ENCODE peak calls at places on chromosome 1, in seven cellular contexts. I, Z, D, V, G, Y and C are unnamed samples.

GRCh38 chr1:66559517-66559916 is 25.6 kb downstream of the SGIP1 start:
- DNase-seq in I (no peak), Z (no peak), D (no peak), V (no peak), G (no peak), Y (no peak), C (no peak)

GRCh38 chr1:27713139-27713725 is 12.5 kb upstream of the FAM76A start:
- DNase-seq in I (no peak), Z (no peak), D (no peak), V (no peak), G (no peak), Y (no peak), C (no peak)

GRCh38 chr1:203304919-203305808 is at the start of gene BTG2:
- DNase-seq in I (peak; percentile 97), Z (peak; percentile 90), D (peak; percentile 87), V (peak; percentile 97), G (peak; percentile 98), Y (peak; percentile 96), C (peak; percentile 85)

GRCh38 chr1:157781048-157781447 is 4.1 kb upstream of the FCRL2 start:
- DNase-seq in I (no peak), Z (no peak), D (no peak), V (no peak), G (no peak), Y (no peak), C (no peak)

GRCh38 chr1:175548774-175549173 is 194.6 kb downstream of the TNR start:
- DNase-seq in I (no peak), Z (no peak), D (no peak), V (peak; percentile 50), G (no peak), Y (no peak), C (no peak)

GRCh38 chr1:116474921-116475849 is 95.6 kb downstream of the CD58 start:
- DNase-seq in I (no peak), Z (no peak), D (no peak), V (peak; percentile 82), G (no peak), Y (no peak), C (no peak)

GRCh38 chr1:58794585-58794984 is 10.7 kb upstream of the JUN start:
- DNase-seq in I (no peak), Z (no peak), D (no peak), V (no peak), G (no peak), Y (no peak), C (no peak)

GRCh38 chr1:182650678-182651669 is 33.4 kb downstream of the RGS8 start:
- DNase-seq in I (no peak), Z (no peak), D (no peak), V (no peak), G (no peak), Y (no peak), C (no peak)

GRCh38 chr1:154219511-154219910 is 1.2 kb upstream of the UBAP2L start:
- DNase-seq in I (no peak), Z (no peak), D (no peak), V (peak; percentile 35), G (no peak), Y (no peak), C (no peak)

GRCh38 chr1:177343445-177343844 is 172.7 kb downstream of the BRINP2 start:
- DNase-seq in I (no peak), Z (no peak), D (no peak), V (no peak), G (no peak), Y (no peak), C (no peak)

GRCh38 chr1:235272851-235273250 is 55.1 kb downstream of the ARID4B start:
- DNase-seq in I (no peak), Z (no peak), D (no peak), V (no peak), G (no peak), Y (no peak), C (no peak)

GRCh38 chr1:40362699-40363098 is 10.8 kb upstream of the SMAP2 start:
- DNase-seq in I (no peak), Z (no peak), D (no peak), V (no peak), G (no peak), Y (no peak), C (no peak)

GRCh38 chr1:225480825-225481434 is 53.1 kb upstream of the LBR start:
- DNase-seq in I (peak; percentile 71), Z (peak; percentile 39), D (no peak), V (peak; percentile 86), G (peak; percentile 73), Y (peak; percentile 48), C (no peak)

GRCh38 chr1:23168462-23169218 is at the start of gene LUZP1:
- DNase-seq in I (peak; percentile 94), Z (peak; percentile 82), D (peak; percentile 88), V (peak; percentile 87), G (peak; percentile 97), Y (peak; percentile 92), C (peak; percentile 79)

GRCh38 chr1:37932759-37933158 is 14.1 kb downstream of the INPP5B start:
- DNase-seq in I (no peak), Z (no peak), D (no peak), V (no peak), G (no peak), Y (no peak), C (no peak)

GRCh38 chr1:17729909-17730308 is 25.2 kb upstream of the ACTL8 start:
- DNase-seq in I (no peak), Z (no peak), D (no peak), V (no peak), G (no peak), Y (no peak), C (no peak)

GRCh38 chr1:212864201-212864600 is 6.1 kb downstream of the FLVCR1 start:
- DNase-seq in I (no peak), Z (no peak), D (no peak), V (no peak), G (no peak), Y (no peak), C (no peak)

GRCh38 chr1:155253208-155253607 is 2.1 kb downstream of the ENTREP3 start:
- DNase-seq in I (no peak), Z (no peak), D (no peak), V (no peak), G (no peak), Y (no peak), C (no peak)

GRCh38 chr1:57017717-57018116 is 51.9 kb upstream of the C8B start:
- DNase-seq in I (peak; percentile 36), Z (no peak), D (no peak), V (no peak), G (no peak), Y (no peak), C (no peak)

GRCh38 chr1:22111620-22112019 is 31.3 kb downstream of the WNT4 start:
- DNase-seq in I (no peak), Z (no peak), D (no peak), V (no peak), G (peak; percentile 66), Y (no peak), C (no peak)

GRCh38 chr1:1162597-1163537 is 10.8 kb upstream of the TTLL10 start:
- DNase-seq in I (no peak), Z (no peak), D (no peak), V (peak; percentile 96), G (no peak), Y (no peak), C (no peak)

GRCh38 chr1:67468066-67468718 is 38.0 kb upstream of the SERBP1 start:
- DNase-seq in I (no peak), Z (no peak), D (no peak), V (no peak), G (no peak), Y (peak; percentile 50), C (no peak)

GRCh38 chr1:14767075-14767474 is 168.6 kb downstream of the KAZN start:
- DNase-seq in I (peak; percentile 47), Z (no peak), D (no peak), V (peak; percentile 49), G (no peak), Y (no peak), C (no peak)

GRCh38 chr1:167635233-167635648 is 5.2 kb downstream of the RCSD1 start:
- DNase-seq in I (peak; percentile 87), Z (no peak), D (no peak), V (peak; percentile 35), G (no peak), Y (no peak), C (no peak)

GRCh38 chr1:46432781-46433327 is 38.7 kb downstream of the FAAH start:
- DNase-seq in I (no peak), Z (no peak), D (no peak), V (no peak), G (no peak), Y (no peak), C (no peak)

GRCh38 chr1:154652893-154653292 is 44.9 kb upstream of the ADAR start:
- DNase-seq in I (no peak), Z (no peak), D (no peak), V (no peak), G (no peak), Y (no peak), C (no peak)

GRCh38 chr1:79128726-79129125 is 122.2 kb upstream of the ADGRL4 start:
- DNase-seq in I (no peak), Z (no peak), D (no peak), V (no peak), G (no peak), Y (no peak), C (no peak)

GRCh38 chr1:172383541-172383940 is 36.9 kb upstream of the C1orf105 start:
- DNase-seq in I (no peak), Z (no peak), D (no peak), V (no peak), G (no peak), Y (no peak), C (no peak)

GRCh38 chr1:38586993-38587646 is 272.5 kb downstream of the RRAGC start:
- DNase-seq in I (peak; percentile 78), Z (peak; percentile 47), D (peak; percentile 32), V (peak; percentile 57), G (peak; percentile 54), Y (no peak), C (no peak)

GRCh38 chr1:238419209-238419608 is 528.5 kb upstream of the ZP4 start:
- DNase-seq in I (no peak), Z (no peak), D (no peak), V (no peak), G (no peak), Y (no peak), C (no peak)
- H3K9me3 ChIP-seq in I (no peaks in the 10 kb centered on the region), Z (no peaks in the 10 kb centered on the region), D (no peaks in the 10 kb centered on the region), V (no peaks in the 10 kb centered on the region), G (no peaks in the 10 kb centered on the region), Y (no peaks in the 10 kb centered on the region), C (no peaks in the 10 kb centered on the region)

GRCh38 chr1:4772294-4773010 is 118.0 kb downstream of the AJAP1 start:
- DNase-seq in I (no peak), Z (no peak), D (no peak), V (no peak), G (no peak), Y (no peak), C (no peak)
- H3K9me3 ChIP-seq in I (no peaks in the 10 kb centered on the region), Z (no peaks in the 10 kb centered on the region), D (no peaks in the 10 kb centered on the region), V (no peaks in the 10 kb centered on the region), G (no peaks in the 10 kb centered on the region), Y (no peaks in the 10 kb centered on the region), C (no peaks in the 10 kb centered on the region)

DNA sequence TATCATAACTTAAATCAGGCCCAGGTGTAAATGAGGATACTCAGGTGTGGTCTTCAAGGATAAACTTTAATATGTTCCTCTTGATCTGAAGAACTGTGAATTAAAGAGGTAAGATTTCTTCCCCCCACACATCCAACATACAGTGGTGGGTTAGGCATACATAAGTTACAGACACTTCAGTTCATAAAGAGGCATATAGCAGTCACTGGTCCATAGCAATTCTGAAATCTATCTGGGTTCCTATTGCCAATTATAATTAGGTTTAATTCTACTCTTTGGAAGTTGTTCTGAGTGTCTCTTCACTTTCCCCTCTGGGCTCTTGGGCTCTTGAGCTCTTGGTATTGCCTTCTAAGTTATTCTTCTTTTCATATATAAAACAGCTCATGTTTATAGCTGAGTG is 32.5 kb upstream of the TSPAN2 start:
- DNase-seq in I (no peak), Z (no peak), D (no peak), V (no peak), G (no peak), Y (no peak), C (no peak)
- H3K9me3 ChIP-seq in I (no peaks in the 10 kb centered on the region), Z (peaks cover 20% of the 10 kb centered on the region), D (peaks cover 38% of the 10 kb centered on the region), V (no peaks in the 10 kb centered on the region), G (peaks cover 14% of the 10 kb centered on the region), Y (no peaks in the 10 kb centered on the region), C (peaks cover 10% of the 10 kb centered on the region)

GRCh38 chr1:63321061-63321787 is 1.1 kb upstream of the FOXD3 start:
- DNase-seq in I (peak; percentile 60), Z (peak; percentile 24), D (no peak), V (no peak), G (no peak), Y (no peak), C (no peak)
- H3K9me3 ChIP-seq in I (no peaks in the 10 kb centered on the region), Z (peaks cover 26% of the 10 kb centered on the region), D (peaks cover 32% of the 10 kb centered on the region), V (no peaks in the 10 kb centered on the region), G (peaks cover 7% of the 10 kb centered on the region), Y (peaks cover 2% of the 10 kb centered on the region), C (peaks cover 9% of the 10 kb centered on the region)